ENCODE peak calls at places on chromosomes 11 and 22, in seven cellular contexts. K is cerebellar nuclear complex; L is endothelial cell; D is activated CD4-positive, alpha-beta T cell treated with anti-CD3 and anti-CD28 coated beads for 1 hour; S is heart right ventricle; X is NCI-H1105; B is left ventricle myocardium inferior. T is an unnamed sample.

GRCh38 chr11:128490092-128490491 is 97.3 kb downstream of the ETS1 start:
- DNase-seq in K (no peak), L (no peak), D (no peak), S (no peak), X (no peak), B (no peak), T (no peak)

GRCh38 chr11:57379732-57380131 is 1.2 kb downstream of the PRG3 start:
- DNase-seq in K (no peak), L (peak; percentile 53), D (no peak), S (no peak), X (no peak), B (no peak), T (peak; percentile 14)

GRCh38 chr11:6608726-6609501 is 3.1 kb downstream of the TAF10 start:
- DNase-seq in K (no peak), L (no peak), D (no peak), S (peak; percentile 3), X (no peak), B (no peak), T (no peak)

GRCh38 chr11:45048870-45049825 is 97.3 kb upstream of the PRDM11 start:
- DNase-seq in K (no peak), L (no peak), D (no peak), S (peak; percentile 71), X (no peak), B (peak; percentile 35), T (no peak)

GRCh38 chr11:64848779-64849599 is 4.5 kb upstream of the CDC42BPG start:
- DNase-seq in K (no peak), L (no peak), D (no peak), S (no peak), X (no peak), B (no peak), T (no peak)

GRCh38 chr11:75276696-75277095 is 36.1 kb downstream of the TPBGL start:
- DNase-seq in K (no peak), L (no peak), D (no peak), S (no peak), X (peak; percentile 93), B (no peak), T (no peak)

GRCh38 chr11:131897976-131898375 is 527.6 kb downstream of the NTM start:
- DNase-seq in K (no peak), L (no peak), D (no peak), S (no peak), X (no peak), B (no peak), T (peak; percentile 95)

GRCh38 chr11:78690588-78690987 is 115.9 kb upstream of the NARS2 start:
- DNase-seq in K (no peak), L (no peak), D (no peak), S (no peak), X (no peak), B (no peak), T (peak; percentile 22)

GRCh38 chr22:37529652-37530345 is 10.6 kb upstream of the CARD10 start:
- DNase-seq in K (no peak), L (no peak), D (no peak), S (no peak), X (peak; percentile 14), B (no peak), T (no peak)

GRCh38 chr11:19714387-19715363 is 2.0 kb downstream of the NAV2 start:
- DNase-seq in K (no peak), L (no peak), D (no peak), S (peak; percentile 81), X (peak; percentile 67), B (peak; percentile 53), T (peak; percentile 85)

GRCh38 chr11:45093761-45094455 is 52.5 kb upstream of the PRDM11 start:
- DNase-seq in K (no peak), L (no peak), D (no peak), S (no peak), X (no peak), B (no peak), T (no peak)

GRCh38 chr11:113715882-113716625 is 9.9 kb upstream of the TMPRSS5 start:
- DNase-seq in K (no peak), L (no peak), D (no peak), S (no peak), X (no peak), B (no peak), T (no peak)

GRCh38 chr11:46991391-46991790 is 54.8 kb downstream of the CSTPP1 start:
- DNase-seq in K (no peak), L (no peak), D (no peak), S (no peak), X (no peak), B (no peak), T (no peak)

GRCh38 chr11:119181677-119182412 is 3.4 kb upstream of the NHERF4 start:
- DNase-seq in K (no peak), L (no peak), D (no peak), S (no peak), X (peak; percentile 64), B (no peak), T (no peak)

GRCh38 chr11:18383388-18384156 is 10.8 kb upstream of the LDHA start:
- DNase-seq in K (peak; percentile 52), L (peak; percentile 12), D (peak; percentile 51), S (peak; percentile 74), X (no peak), B (peak; percentile 66), T (peak; percentile 97)

GRCh38 chr22:44546686-44547310 is 48.8 kb upstream of the RTL6 start:
- DNase-seq in K (no peak), L (no peak), D (no peak), S (no peak), X (no peak), B (no peak), T (no peak)

GRCh38 chr11:9506489-9507343 is 45.9 kb downstream of the ZNF143 start:
- DNase-seq in K (no peak), L (peak; percentile 74), D (peak; percentile 59), S (peak; percentile 60), X (peak; percentile 76), B (peak; percentile 41), T (peak; percentile 56)

GRCh38 chr22:27846248-27846760 is 44.7 kb upstream of the MN1 start:
- DNase-seq in K (no peak), L (no peak), D (no peak), S (no peak), X (no peak), B (no peak), T (no peak)

GRCh38 chr11:117686711-117687110 is 110.3 kb downstream of the DSCAML1 start:
- DNase-seq in K (no peak), L (no peak), D (no peak), S (no peak), X (no peak), B (no peak), T (no peak)

GRCh38 chr11:60890696-60891095 is 15.7 kb downstream of the PRPF19 start:
- DNase-seq in K (no peak), L (no peak), D (no peak), S (no peak), X (no peak), B (no peak), T (no peak)

GRCh38 chr22:17541476-17541875 is 21.8 kb upstream of the SLC25A18 start:
- DNase-seq in K (no peak), L (no peak), D (no peak), S (no peak), X (no peak), B (no peak), T (no peak)

GRCh38 chr22:48717076-48717810 is 1110.4 kb downstream of the BRD1 start:
- DNase-seq in K (no peak), L (no peak), D (no peak), S (no peak), X (no peak), B (peak; percentile 8), T (no peak)

GRCh38 chr22:49112176-49112575 is 715.5 kb downstream of the BRD1 start:
- DNase-seq in K (no peak), L (no peak), D (no peak), S (no peak), X (no peak), B (no peak), T (no peak)

GRCh38 chr11:117490019-117490679 is 162.5 kb downstream of the CEP164 start:
- DNase-seq in K (no peak), L (peak; percentile 28), D (no peak), S (no peak), X (no peak), B (no peak), T (no peak)

GRCh38 chr22:47316020-47316419 is 553.6 kb downstream of the TBC1D22A start:
- DNase-seq in K (no peak), L (no peak), D (no peak), S (no peak), X (peak; percentile 21), B (no peak), T (no peak)

GRCh38 chr11:45097721-45098493 is 48.5 kb upstream of the PRDM11 start:
- DNase-seq in K (no peak), L (peak; percentile 72), D (no peak), S (peak; percentile 76), X (no peak), B (no peak), T (peak; percentile 56)

GRCh38 chr11:65432686-65433582 is 10.3 kb downstream of the NEAT1 start:
- DNase-seq in K (no peak), L (no peak), D (no peak), S (no peak), X (peak; percentile 8), B (no peak), T (no peak)

T was measured in astrocyte.